ENCODE peak calls at places on chromosomes 6 and 20, in seven cellular contexts. One of them, this sample, is unnamed.

GRCh38 chr6:1461207-1461606 is 71.8 kb downstream of the FOXF2 start:
- DNase-seq in SK-N-SH: no peak
- DNase-seq in GM06990: no peak
- DNase-seq in fibroblast of pulmonary artery: peak
- DNase-seq in HepG2: no peak
- DNase-seq in cardiac fibroblast: peak
- DNase-seq in heart right ventricle: no peak
- DNase-seq in this sample: peak

GRCh38 chr6:70903665-70904452 is 53.0 kb downstream of the B3GAT2 start:
- DNase-seq in GM06990: no peak
- DNase-seq in HepG2: no peak
- DNase-seq in heart right ventricle: no peak
- DNase-seq in fibroblast of pulmonary artery: no peak
- DNase-seq in SK-N-SH: no peak
- DNase-seq in cardiac fibroblast: no peak
- DNase-seq in this sample: no peak

GRCh38 chr6:111721677-111722219 is 116.1 kb upstream of the TRAF3IP2 start:
- DNase-seq in fibroblast of pulmonary artery: peak
- DNase-seq in GM06990: no peak
- DNase-seq in cardiac fibroblast: peak
- DNase-seq in heart right ventricle: no peak
- DNase-seq in HepG2: peak
- DNase-seq in SK-N-SH: peak
- DNase-seq in this sample: no peak

GRCh38 chr6:157099912-157100593 is 223.3 kb downstream of the TMEM242 start:
- DNase-seq in GM06990: peak
- DNase-seq in HepG2: no peak
- DNase-seq in heart right ventricle: peak
- DNase-seq in SK-N-SH: no peak
- DNase-seq in cardiac fibroblast: peak
- DNase-seq in fibroblast of pulmonary artery: peak
- DNase-seq in this sample: no peak

GRCh38 chr20:57616143-57616951 is 3.9 kb downstream of the ZBP1 start:
- DNase-seq in SK-N-SH: no peak
- DNase-seq in cardiac fibroblast: no peak
- DNase-seq in GM06990: no peak
- DNase-seq in fibroblast of pulmonary artery: no peak
- DNase-seq in HepG2: no peak
- DNase-seq in heart right ventricle: no peak
- DNase-seq in this sample: no peak

GRCh38 chr6:156900292-156900691 is 123.1 kb downstream of the ARID1B start:
- DNase-seq in GM06990: no peak
- DNase-seq in SK-N-SH: no peak
- DNase-seq in fibroblast of pulmonary artery: no peak
- DNase-seq in HepG2: no peak
- DNase-seq in heart right ventricle: no peak
- DNase-seq in cardiac fibroblast: no peak
- DNase-seq in this sample: no peak

GRCh38 chr6:53833147-53833546 is 38.3 kb downstream of the LRRC1 start:
- DNase-seq in cardiac fibroblast: no peak
- DNase-seq in GM06990: no peak
- DNase-seq in HepG2: no peak
- DNase-seq in heart right ventricle: no peak
- DNase-seq in fibroblast of pulmonary artery: no peak
- DNase-seq in SK-N-SH: no peak
- DNase-seq in this sample: no peak

GRCh38 chr20:881051-881820 is 34.9 kb downstream of the ANGPT4 start:
- DNase-seq in cardiac fibroblast: peak
- DNase-seq in fibroblast of pulmonary artery: peak
- DNase-seq in heart right ventricle: no peak
- DNase-seq in SK-N-SH: no peak
- DNase-seq in HepG2: no peak
- DNase-seq in GM06990: no peak
- DNase-seq in this sample: peak

GRCh38 chr6:158225767-158226166 is 57.6 kb downstream of the GTF2H5 start:
- DNase-seq in GM06990: no peak
- DNase-seq in fibroblast of pulmonary artery: no peak
- DNase-seq in HepG2: no peak
- DNase-seq in heart right ventricle: no peak
- DNase-seq in SK-N-SH: no peak
- DNase-seq in cardiac fibroblast: no peak
- DNase-seq in this sample: no peak

GRCh38 chr20:6611911-6612614 is 155.4 kb upstream of the BMP2 start:
- DNase-seq in SK-N-SH: no peak
- DNase-seq in fibroblast of pulmonary artery: no peak
- DNase-seq in HepG2: peak
- DNase-seq in cardiac fibroblast: no peak
- DNase-seq in heart right ventricle: no peak
- DNase-seq in GM06990: no peak
- DNase-seq in this sample: no peak

GRCh38 chr20:47607208-47607613 is 105.5 kb downstream of the NCOA3 start:
- DNase-seq in heart right ventricle: no peak
- DNase-seq in HepG2: no peak
- DNase-seq in GM06990: no peak
- DNase-seq in cardiac fibroblast: peak
- DNase-seq in fibroblast of pulmonary artery: peak
- DNase-seq in SK-N-SH: no peak
- DNase-seq in this sample: no peak

GRCh38 chr20:63234693-63235398 is 859 bp upstream of the BIRC7 start:
- DNase-seq in heart right ventricle: no peak
- DNase-seq in fibroblast of pulmonary artery: no peak
- DNase-seq in GM06990: no peak
- DNase-seq in HepG2: peak
- DNase-seq in SK-N-SH: no peak
- DNase-seq in cardiac fibroblast: no peak
- DNase-seq in this sample: no peak

GRCh38 chr6:112877134-112878100 is 530.3 kb downstream of the RFPL4B start:
- DNase-seq in SK-N-SH: peak
- DNase-seq in fibroblast of pulmonary artery: peak
- DNase-seq in GM06990: no peak
- DNase-seq in heart right ventricle: no peak
- DNase-seq in HepG2: no peak
- DNase-seq in cardiac fibroblast: peak
- DNase-seq in this sample: peak

GRCh38 chr20:7657569-7657968 is 282.7 kb downstream of the HAO1 start:
- DNase-seq in GM06990: no peak
- DNase-seq in heart right ventricle: no peak
- DNase-seq in fibroblast of pulmonary artery: no peak
- DNase-seq in HepG2: no peak
- DNase-seq in SK-N-SH: no peak
- DNase-seq in cardiac fibroblast: no peak
- DNase-seq in this sample: no peak

GRCh38 chr20:61976650-61977332 is 88.9 kb downstream of the TAF4 start:
- DNase-seq in SK-N-SH: no peak
- DNase-seq in HepG2: no peak
- DNase-seq in GM06990: no peak
- DNase-seq in heart right ventricle: no peak
- DNase-seq in cardiac fibroblast: no peak
- DNase-seq in fibroblast of pulmonary artery: no peak
- DNase-seq in this sample: no peak

GRCh38 chr6:116990679-116991078 is 113.6 kb downstream of the RFX6 start:
- DNase-seq in heart right ventricle: no peak
- DNase-seq in fibroblast of pulmonary artery: no peak
- DNase-seq in cardiac fibroblast: no peak
- DNase-seq in GM06990: no peak
- DNase-seq in HepG2: no peak
- DNase-seq in SK-N-SH: no peak
- DNase-seq in this sample: no peak

DNA sequence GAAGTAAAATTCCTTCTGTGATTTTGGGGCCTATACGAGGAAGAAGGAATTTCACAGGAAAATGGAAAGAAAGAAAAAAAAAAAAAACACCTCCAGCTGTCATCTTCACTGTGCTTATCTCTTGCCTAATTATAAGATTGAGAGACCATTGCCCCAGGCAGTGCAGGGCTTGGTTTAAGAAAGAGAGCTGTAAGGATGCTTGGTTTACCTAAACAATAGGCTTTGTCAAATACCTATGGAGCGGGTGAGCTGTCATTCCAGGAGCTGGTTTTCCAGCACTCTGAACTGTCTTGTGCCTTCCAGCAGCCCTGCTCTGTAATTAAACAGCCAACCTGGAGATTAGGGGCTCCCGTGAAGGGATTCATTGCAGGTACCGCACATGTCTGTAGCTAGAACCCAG is 137.8 kb downstream of the EDN3 start:
- DNase-seq in fibroblast of pulmonary artery: no peak
- DNase-seq in GM06990: no peak
- DNase-seq in cardiac fibroblast: no peak
- DNase-seq in SK-N-SH: no peak
- DNase-seq in heart right ventricle: no peak
- DNase-seq in HepG2: no peak
- DNase-seq in this sample: no peak
- H3K4me3 ChIP-seq in fibroblast of pulmonary artery: no peak
- H3K4me3 ChIP-seq in GM06990: no peak
- H3K4me3 ChIP-seq in cardiac fibroblast: no peak
- H3K4me3 ChIP-seq in SK-N-SH: no peak
- H3K4me3 ChIP-seq in heart right ventricle: no peak
- H3K4me3 ChIP-seq in HepG2: no peak
- H3K4me3 ChIP-seq in this sample: no peak

GRCh38 chr6:150685860-150686259 is 86.2 kb downstream of the PLEKHG1 start:
- DNase-seq in fibroblast of pulmonary artery: peak
- DNase-seq in HepG2: peak
- DNase-seq in heart right ventricle: no peak
- DNase-seq in cardiac fibroblast: peak
- DNase-seq in SK-N-SH: peak
- DNase-seq in GM06990: peak
- DNase-seq in this sample: no peak
- TF ChIP-seq CTCF in fibroblast of pulmonary artery: peak
- TF ChIP-seq CTCF in HepG2: peak
- TF ChIP-seq CTCF in heart right ventricle: peak
- TF ChIP-seq CTCF in cardiac fibroblast: peak
- TF ChIP-seq CTCF in SK-N-SH: peak
- TF ChIP-seq CTCF in GM06990: peak
- TF ChIP-seq CTCF in this sample: peak

DNA sequence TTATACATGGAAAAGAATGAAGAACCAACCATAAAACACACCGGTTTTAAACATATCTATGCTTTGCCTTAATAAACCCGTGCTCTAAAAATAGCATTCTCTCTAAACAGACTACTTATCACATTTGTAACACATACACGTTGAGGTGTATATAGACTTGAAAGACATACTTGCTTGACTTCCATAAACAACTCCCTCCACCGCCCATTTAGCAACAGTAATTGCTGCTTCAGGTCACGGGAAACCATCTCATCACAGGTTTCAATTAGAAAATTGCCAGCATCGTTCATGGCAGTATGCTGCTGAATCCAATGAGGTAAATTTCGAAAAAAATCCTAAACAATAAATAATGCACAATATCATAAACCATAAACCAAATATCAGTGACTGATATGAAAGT is 174.0 kb downstream of the SYNE1 start:
- DNase-seq in SK-N-SH: no peak
- DNase-seq in heart right ventricle: no peak
- DNase-seq in HepG2: no peak
- DNase-seq in cardiac fibroblast: no peak
- DNase-seq in GM06990: no peak
- DNase-seq in fibroblast of pulmonary artery: no peak
- DNase-seq in this sample: no peak
- H3K4me3 ChIP-seq in SK-N-SH: peak
- H3K4me3 ChIP-seq in heart right ventricle: no peak
- H3K4me3 ChIP-seq in HepG2: peak
- H3K4me3 ChIP-seq in cardiac fibroblast: no peak
- H3K4me3 ChIP-seq in GM06990: no peak
- H3K4me3 ChIP-seq in fibroblast of pulmonary artery: no peak
- H3K4me3 ChIP-seq in this sample: no peak

GRCh38 chr6:137921823-137922222 is 54.8 kb downstream of the TNFAIP3 start:
- DNase-seq in heart right ventricle: no peak
- DNase-seq in fibroblast of pulmonary artery: no peak
- DNase-seq in SK-N-SH: no peak
- DNase-seq in GM06990: no peak
- DNase-seq in cardiac fibroblast: no peak
- DNase-seq in HepG2: no peak
- DNase-seq in this sample: no peak
- TF ChIP-seq CTCF in heart right ventricle: no peak
- TF ChIP-seq CTCF in fibroblast of pulmonary artery: peak
- TF ChIP-seq CTCF in SK-N-SH: no peak
- TF ChIP-seq CTCF in GM06990: peak
- TF ChIP-seq CTCF in cardiac fibroblast: peak
- TF ChIP-seq CTCF in HepG2: peak
- TF ChIP-seq CTCF in this sample: no peak

GRCh38 chr6:163262080-163262479 is 152.4 kb upstream of the QKI start:
- DNase-seq in cardiac fibroblast: no peak
- DNase-seq in heart right ventricle: no peak
- DNase-seq in HepG2: no peak
- DNase-seq in GM06990: no peak
- DNase-seq in fibroblast of pulmonary artery: no peak
- DNase-seq in SK-N-SH: no peak
- DNase-seq in this sample: no peak

GRCh38 chr6:163260111-163260895 is 154.2 kb upstream of the QKI start:
- DNase-seq in heart right ventricle: no peak
- DNase-seq in SK-N-SH: no peak
- DNase-seq in cardiac fibroblast: peak
- DNase-seq in fibroblast of pulmonary artery: peak
- DNase-seq in HepG2: no peak
- DNase-seq in GM06990: no peak
- DNase-seq in this sample: no peak

GRCh38 chr6:163259689-163260088 is 154.8 kb upstream of the QKI start:
- DNase-seq in heart right ventricle: no peak
- DNase-seq in GM06990: no peak
- DNase-seq in cardiac fibroblast: no peak
- DNase-seq in HepG2: no peak
- DNase-seq in SK-N-SH: no peak
- DNase-seq in fibroblast of pulmonary artery: no peak
- DNase-seq in this sample: no peak

GRCh38 chr6:163260911-163261310 is 153.6 kb upstream of the QKI start:
- DNase-seq in cardiac fibroblast: no peak
- DNase-seq in HepG2: no peak
- DNase-seq in GM06990: no peak
- DNase-seq in fibroblast of pulmonary artery: no peak
- DNase-seq in heart right ventricle: no peak
- DNase-seq in SK-N-SH: no peak
- DNase-seq in this sample: no peak

GRCh38 chr6:163261361-163261760 is 153.2 kb upstream of the QKI start:
- DNase-seq in GM06990: no peak
- DNase-seq in fibroblast of pulmonary artery: no peak
- DNase-seq in HepG2: no peak
- DNase-seq in cardiac fibroblast: no peak
- DNase-seq in heart right ventricle: no peak
- DNase-seq in SK-N-SH: no peak
- DNase-seq in this sample: no peak
- H3K4me3 ChIP-seq in GM06990: no peak
- H3K4me3 ChIP-seq in fibroblast of pulmonary artery: no peak
- H3K4me3 ChIP-seq in HepG2: no peak
- H3K4me3 ChIP-seq in cardiac fibroblast: no peak
- H3K4me3 ChIP-seq in heart right ventricle: no peak
- H3K4me3 ChIP-seq in SK-N-SH: no peak
- H3K4me3 ChIP-seq in this sample: no peak

DNA sequence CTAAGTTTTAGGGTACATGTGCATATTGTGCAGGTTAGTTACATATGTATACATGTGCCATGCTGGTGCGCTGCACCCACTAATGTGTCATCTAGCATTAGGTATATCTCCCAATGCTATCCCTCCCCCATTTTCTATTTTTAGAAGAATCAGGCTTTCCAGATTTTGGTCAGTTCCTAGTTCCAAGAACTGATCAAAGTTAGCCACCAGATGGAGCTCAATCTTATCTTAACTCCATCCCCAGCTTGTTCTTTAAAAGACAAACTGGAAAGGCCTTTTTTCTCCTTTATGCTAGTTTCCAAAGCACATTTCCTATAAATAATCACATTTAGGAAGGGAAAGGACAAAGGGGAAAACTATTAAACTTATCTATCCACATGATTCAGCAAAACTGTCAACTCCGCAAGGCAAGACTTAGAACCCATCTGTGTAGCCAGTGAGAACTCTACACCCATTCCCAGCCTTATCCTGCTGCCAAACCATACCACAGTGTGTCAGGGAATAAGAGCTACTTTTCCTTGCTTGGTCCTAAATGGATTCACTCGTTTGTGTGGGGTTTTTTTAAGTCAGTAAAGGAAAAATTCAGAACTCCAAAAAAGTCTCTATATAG is 22.8 kb upstream of the KHDC1 start:
- DNase-seq in SK-N-SH: peak
- DNase-seq in heart right ventricle: no peak
- DNase-seq in GM06990: no peak
- DNase-seq in cardiac fibroblast: peak
- DNase-seq in HepG2: peak
- DNase-seq in fibroblast of pulmonary artery: peak
- DNase-seq in this sample: peak
- TF ChIP-seq CTCF in SK-N-SH: peak
- TF ChIP-seq CTCF in heart right ventricle: peak
- TF ChIP-seq CTCF in GM06990: peak
- TF ChIP-seq CTCF in cardiac fibroblast: peak
- TF ChIP-seq CTCF in HepG2: peak
- TF ChIP-seq CTCF in fibroblast of pulmonary artery: peak
- TF ChIP-seq CTCF in this sample: peak